ENCODE peak calls at places on chromosomes 13 and 19, in five cellular contexts. X is H54; Q is activated effector memory CD4-positive, alpha-beta T cell treated with Interleukin-2 at 50 U/mL for 16 hours; N is NCI-H1105 treated with DMSO at 0.1 percent for 48 hours; M is HTR-8/SVneo. C is an unnamed sample.

GRCh38 chr13:103140001-103140671 is 73.9 kb upstream of the SLC10A2 start:
- DNase-seq in M (peak), Q (no peak), X (peak), N (peak), C (no peak)

GRCh38 chr13:95620498-95621140 is 23.9 kb downstream of the DZIP1 start:
- DNase-seq in N (no peak), X (no peak), M (no peak), Q (no peak), C (no peak)

GRCh38 chr19:55161571-55162322 is 4.2 kb upstream of the TNNI3 start:
- DNase-seq in M (no peak), Q (no peak), N (no peak), X (no peak), C (no peak)

GRCh38 chr19:20067898-20068297 is 9.9 kb upstream of the ZNF90 start:
- DNase-seq in X (no peak), M (no peak), Q (no peak), N (no peak), C (no peak)

GRCh38 chr19:48393559-48394330 is at the start of gene GRIN2D:
- DNase-seq in N (no peak), Q (no peak), X (no peak), M (no peak), C (peak)

GRCh38 chr13:112670118-112670517 is 19.7 kb upstream of the ATP11A start:
- DNase-seq in X (no peak), Q (no peak), M (no peak), N (no peak), C (no peak)

GRCh38 chr13:77533875-77534788 is 1.4 kb upstream of the SCEL start:
- DNase-seq in M (no peak), Q (no peak), N (no peak), X (no peak), C (no peak)

GRCh38 chr13:109670776-109671175 is 115.6 kb downstream of the IRS2 start:
- DNase-seq in N (no peak), X (no peak), M (no peak), Q (no peak), C (no peak)

GRCh38 chr13:98585946-98586345 is 9.0 kb upstream of the STK24 start:
- DNase-seq in X (no peak), N (no peak), Q (no peak), M (no peak), C (no peak)

C was measured in dermis blood vessel endothelial cell.